ENCODE peak calls at places on chromosomes 11 and 22, in eight cellular contexts. T is neural progenitor cell, Z is mesendoderm, G is kidney, M is IMR-90, P is neuronal stem cell, C is psoas muscle, X is PC-3. I is an unnamed sample. For H3K4me1, the result is how much of the 10 kb centered on the place peaks cover.

GRCh38 chr22:27866136-27867091 is 52.6 kb downstream of the PITPNB start:
- DNase-seq in M (peak), T (no peak), C (peak), X (peak), G (no peak), Z (no peak), P (no peak), I (no peak)

GRCh38 chr22:50376064-50376747 is 33.1 kb downstream of the PPP6R2 start:
- DNase-seq in C (no peak), M (no peak), G (no peak), P (no peak), Z (no peak), T (no peak), X (peak), I (peak)

GRCh38 chr11:10474551-10474950 is 19.5 kb downstream of the AMPD3 start:
- DNase-seq in G (no peak), Z (no peak), C (no peak), X (no peak), T (no peak), P (no peak), M (no peak), I (no peak)

GRCh38 chr22:47402876-47403525 is 640.6 kb downstream of the TBC1D22A start:
- DNase-seq in Z (no peak), X (no peak), G (peak), P (no peak), T (no peak), C (no peak), M (no peak), I (peak)

GRCh38 chr11:12800032-12800671 is 125.9 kb downstream of the TEAD1 start:
- DNase-seq in M (peak), C (no peak), P (no peak), Z (peak), T (no peak), X (peak), G (no peak), I (no peak)

GRCh38 chr11:125257185-125257584 is 92.6 kb downstream of the PKNOX2 start:
- DNase-seq in C (no peak), P (no peak), Z (peak), M (no peak), T (peak), X (peak), G (no peak), I (no peak)

GRCh38 chr11:128926437-128927107 is 16.1 kb downstream of the TP53AIP1 start:
- DNase-seq in G (peak), T (no peak), X (no peak), P (no peak), Z (no peak), C (no peak), M (no peak), I (peak)

GRCh38 chr11:35276396-35276795 is 137.4 kb downstream of the CD44 start:
- DNase-seq in Z (no peak), G (no peak), C (no peak), T (no peak), M (peak), X (peak), P (no peak), I (no peak)

GRCh38 chr11:133898770-133899115 is 53.4 kb upstream of the SPATA19 start:
- DNase-seq in X (no peak), T (no peak), P (no peak), G (no peak), M (no peak), Z (no peak), C (no peak), I (no peak)

GRCh38 chr22:20140107-20140445 is 8.5 kb downstream of the ZDHHC8 start:
- DNase-seq in C (no peak), X (no peak), G (no peak), Z (no peak), P (no peak), M (no peak), T (no peak), I (no peak)

GRCh38 chr11:109426442-109426841 is 4.5 kb downstream of the C11orf87 start:
- DNase-seq in M (no peak), X (peak), G (no peak), T (peak), P (no peak), Z (no peak), C (no peak), I (no peak)

GRCh38 chr22:46775364-46775758 is 12.9 kb downstream of the TBC1D22A start:
- DNase-seq in G (no peak), C (no peak), P (no peak), Z (no peak), M (no peak), T (no peak), X (no peak), I (peak)

GRCh38 chr11:75771646-75772410 is 3.2 kb downstream of the DGAT2 start:
- DNase-seq in C (peak), M (peak), X (peak), P (no peak), T (no peak), Z (no peak), G (peak), I (peak)

GRCh38 chr11:121723261-121723741 is 270.5 kb upstream of the SORL1-AS1 start:
- DNase-seq in X (no peak), P (no peak), Z (peak), M (no peak), T (peak), C (no peak), G (no peak), I (no peak)

GRCh38 chr11:61923166-61924015 is 6.0 kb upstream of the RAB3IL1 start:
- DNase-seq in X (no peak), T (peak), C (peak), M (peak), G (peak), P (no peak), Z (peak), I (no peak)

GRCh38 chr11:125182522-125182921 is 18.0 kb downstream of the PKNOX2 start:
- DNase-seq in C (no peak), P (no peak), G (no peak), X (no peak), T (no peak), Z (no peak), M (no peak), I (no peak)

GRCh38 chr11:63761870-63762661 is 6.5 kb downstream of the ZFTA start:
- DNase-seq in P (peak), G (peak), Z (peak), C (peak), X (no peak), T (peak), M (no peak), I (no peak)

GRCh38 chr11:46916251-46916650 is 2.1 kb downstream of the LRP4 start:
- DNase-seq in T (no peak), C (no peak), Z (no peak), M (no peak), P (no peak), X (no peak), G (no peak), I (no peak)

GRCh38 chr11:74316772-74317505 is 5.5 kb upstream of the P4HA3 start:
- DNase-seq in P (no peak), C (no peak), X (no peak), T (no peak), Z (no peak), M (peak), G (no peak), I (no peak)

GRCh38 chr11:120550007-120550406 is 38.5 kb downstream of the GRIK4 start:
- DNase-seq in G (no peak), X (no peak), M (no peak), T (no peak), C (no peak), Z (no peak), P (no peak), I (no peak)

GRCh38 chr11:20363500-20364411 is at the start of gene HTATIP2:
- DNase-seq in C (peak), X (peak), Z (peak), T (peak), G (peak), P (no peak), M (peak), I (peak)

GRCh38 chr22:47163876-47164513 is 401.5 kb downstream of the TBC1D22A start:
- DNase-seq in Z (no peak), M (no peak), T (no peak), C (no peak), X (no peak), P (no peak), G (peak), I (peak)

GRCh38 chr11:116874251-116874650 is 36.8 kb upstream of the APOA1 start:
- DNase-seq in G (no peak), M (peak), Z (no peak), T (no peak), C (no peak), P (no peak), X (no peak), I (no peak)

GRCh38 chr11:14369598-14369997 is 10.6 kb upstream of the RRAS2 start:
- DNase-seq in T (no peak), X (no peak), Z (peak), C (no peak), G (no peak), M (no peak), P (no peak), I (no peak)

GRCh38 chr22:27750866-27751265 is 50.7 kb downstream of the MN1 start:
- DNase-seq in G (no peak), C (no peak), X (no peak), M (no peak), Z (no peak), P (no peak), T (no peak), I (peak)

GRCh38 chr22:42961815-42962214 is 53.1 kb downstream of the PACSIN2 start:
- DNase-seq in P (no peak), G (no peak), C (no peak), Z (no peak), X (no peak), T (no peak), M (no peak), I (no peak)

GRCh38 chr11:10355257-10355661 is 50.4 kb downstream of the ADM start:
- DNase-seq in C (no peak), T (no peak), G (no peak), Z (no peak), X (no peak), M (no peak), P (no peak), I (no peak)

GRCh38 chr11:45881708-45882368 is 3.6 kb upstream of the MAPK8IP1 start:
- DNase-seq in G (no peak), X (no peak), Z (no peak), T (no peak), M (no peak), P (no peak), C (no peak), I (no peak)

GRCh38 chr22:28344893-28345292 is 334.7 kb downstream of the TTC28 start:
- DNase-seq in G (no peak), C (no peak), Z (no peak), X (no peak), T (no peak), M (peak), P (no peak), I (no peak)

GRCh38 chr22:49807780-49808708 is 19.6 kb downstream of the BRD1 start:
- DNase-seq in T (no peak), G (no peak), M (no peak), C (no peak), P (no peak), X (no peak), Z (no peak), I (no peak)

GRCh38 chr11:33930317-33931021 is 38.6 kb upstream of the LMO2 start:
- DNase-seq in G (no peak), C (peak), X (no peak), M (no peak), P (no peak), T (peak), Z (no peak), I (no peak)

GRCh38 chr22:37300551-37301017 is 18.3 kb downstream of the CYTH4 start:
- DNase-seq in X (no peak), C (no peak), Z (no peak), G (no peak), M (no peak), T (no peak), P (no peak), I (no peak)

DNA sequence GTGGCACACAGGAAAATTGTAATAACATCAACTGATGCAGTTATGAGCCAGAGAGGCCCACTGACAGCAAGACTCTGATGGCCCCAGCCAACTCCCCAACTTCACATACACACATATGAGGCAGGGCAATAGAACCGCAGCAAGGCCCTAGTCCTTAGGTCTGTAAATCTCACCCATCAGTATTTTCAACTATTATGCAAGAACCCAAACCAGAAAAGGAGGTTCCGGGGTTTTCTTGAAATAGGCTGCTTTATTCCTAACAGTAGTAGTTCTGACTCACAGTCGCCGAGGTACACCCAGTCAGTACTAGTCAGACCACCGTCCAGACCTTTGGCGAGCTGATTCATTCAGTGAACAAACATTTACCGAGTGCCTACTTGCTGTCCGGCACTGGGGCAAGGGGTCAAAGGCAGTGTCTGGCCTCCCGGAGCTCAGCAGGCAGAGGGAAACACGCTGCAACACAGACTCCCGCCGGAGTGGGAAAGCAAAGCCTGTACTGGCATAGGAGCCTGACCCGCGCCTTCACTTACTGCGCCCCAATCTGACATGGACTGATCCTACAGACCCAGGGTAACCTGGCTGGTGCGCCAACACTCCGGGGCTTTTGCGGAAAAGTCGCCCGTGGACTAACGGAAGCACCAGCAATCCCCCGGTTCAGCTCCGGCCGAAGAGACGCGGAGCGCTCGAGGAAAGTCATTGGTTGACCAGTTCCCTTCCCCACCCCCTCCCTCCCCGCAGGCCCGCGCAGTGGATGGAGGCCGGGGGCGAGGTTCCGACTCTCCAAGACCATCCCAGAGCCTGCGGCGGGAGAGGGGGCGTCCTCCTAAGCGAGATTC is 1.3 kb downstream of the PLEKHA7 start:
- DNase-seq in T (peak), X (peak), P (peak), C (peak), Z (peak), M (peak), G (peak), I (peak)
- H3K4me3 ChIP-seq in T (peak), X (peak), P (peak), C (peak), Z (peak), M (no peak), G (peak), I (peak)

GRCh38 chr11:64870176-64870892 is 8.1 kb downstream of the EHD1 start:
- DNase-seq in X (peak), T (peak), G (no peak), P (no peak), M (peak), C (peak), Z (peak), I (peak)

GRCh38 chr11:64869571-64870175 is 8.7 kb downstream of the EHD1 start:
- DNase-seq in X (no peak), C (no peak), M (no peak), G (no peak), Z (peak), T (peak), P (no peak), I (peak)

GRCh38 chr11:64868904-64869570 is 9.4 kb downstream of the EHD1 start:
- DNase-seq in Z (no peak), T (no peak), M (peak), X (peak), C (peak), P (no peak), G (no peak), I (peak)

GRCh38 chr11:64872790-64873488 is 5.5 kb downstream of the EHD1 start:
- DNase-seq in Z (no peak), M (no peak), P (no peak), X (no peak), G (no peak), T (no peak), C (no peak), I (no peak)

DNA sequence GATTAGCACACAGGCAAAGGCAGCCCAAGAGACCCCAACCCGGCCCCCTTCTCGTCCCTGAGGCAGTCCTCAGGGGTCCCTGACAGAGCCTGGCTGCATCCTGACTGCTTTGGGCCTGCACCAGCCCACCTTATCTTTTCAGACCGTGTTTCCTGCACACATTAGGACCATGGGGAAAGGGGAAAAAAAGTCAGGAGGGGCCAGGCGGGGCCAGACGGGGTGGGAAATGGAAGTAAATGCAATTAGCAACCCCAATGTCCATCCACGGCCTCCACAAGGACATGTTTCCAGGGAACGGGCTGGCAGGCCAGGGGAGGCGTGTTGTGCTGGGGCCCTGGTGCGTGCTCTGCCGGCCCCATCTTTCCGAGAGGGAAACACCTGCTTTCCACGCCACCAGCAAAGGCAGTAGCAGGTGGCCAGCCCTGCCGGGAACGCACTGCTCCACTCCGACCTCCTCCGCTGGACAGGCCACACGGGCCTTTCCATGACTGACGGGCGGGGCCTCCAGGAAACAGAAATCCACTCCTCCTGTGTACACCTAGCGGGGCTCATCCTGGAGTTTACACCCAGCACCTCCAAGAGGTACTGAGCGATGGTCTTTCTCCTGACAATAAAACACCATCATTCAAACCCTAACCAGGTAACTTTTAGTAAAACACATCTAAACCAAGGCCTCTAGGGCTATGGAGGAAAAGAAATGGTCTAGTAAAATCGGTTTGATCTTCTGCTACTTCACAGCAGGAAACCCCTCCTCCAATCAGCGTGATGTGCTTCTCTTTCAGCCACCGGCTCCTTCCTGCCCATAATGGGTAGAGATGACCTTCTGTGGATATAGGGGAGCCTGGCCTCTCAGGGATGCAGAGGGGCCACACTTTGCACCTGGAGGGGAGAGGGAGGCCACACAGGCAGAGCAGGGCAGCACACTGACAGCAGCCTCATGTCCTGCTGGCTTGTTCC is 7.2 kb downstream of the EHD1 start:
- DNase-seq in X (no peak), Z (no peak), T (no peak), P (no peak), G (no peak), M (no peak), C (no peak), I (peak)
- H3K4me1 ChIP-seq in X (half or more), Z (under half), T (under half), P (under half), G (half or more), M (under half), C (half or more), I (half or more)

GRCh38 chr11:32830796-32831195 is 1.1 kb downstream of the PRRG4 start:
- DNase-seq in Z (no peak), M (no peak), T (no peak), C (no peak), X (no peak), G (no peak), P (no peak), I (no peak)

GRCh38 chr11:32830413-32830738 is 649 bp downstream of the PRRG4 start:
- DNase-seq in T (no peak), Z (no peak), M (no peak), X (peak), C (no peak), G (no peak), P (no peak), I (no peak)

GRCh38 chr11:32831241-32831640 is 1.5 kb downstream of the PRRG4 start:
- DNase-seq in G (no peak), P (no peak), Z (no peak), M (no peak), T (no peak), C (no peak), X (no peak), I (no peak)

GRCh38 chr11:32829157-32829679 is 509 bp upstream of the PRRG4 start:
- DNase-seq in P (no peak), M (no peak), G (no peak), X (peak), T (no peak), C (no peak), Z (no peak), I (no peak)

DNA sequence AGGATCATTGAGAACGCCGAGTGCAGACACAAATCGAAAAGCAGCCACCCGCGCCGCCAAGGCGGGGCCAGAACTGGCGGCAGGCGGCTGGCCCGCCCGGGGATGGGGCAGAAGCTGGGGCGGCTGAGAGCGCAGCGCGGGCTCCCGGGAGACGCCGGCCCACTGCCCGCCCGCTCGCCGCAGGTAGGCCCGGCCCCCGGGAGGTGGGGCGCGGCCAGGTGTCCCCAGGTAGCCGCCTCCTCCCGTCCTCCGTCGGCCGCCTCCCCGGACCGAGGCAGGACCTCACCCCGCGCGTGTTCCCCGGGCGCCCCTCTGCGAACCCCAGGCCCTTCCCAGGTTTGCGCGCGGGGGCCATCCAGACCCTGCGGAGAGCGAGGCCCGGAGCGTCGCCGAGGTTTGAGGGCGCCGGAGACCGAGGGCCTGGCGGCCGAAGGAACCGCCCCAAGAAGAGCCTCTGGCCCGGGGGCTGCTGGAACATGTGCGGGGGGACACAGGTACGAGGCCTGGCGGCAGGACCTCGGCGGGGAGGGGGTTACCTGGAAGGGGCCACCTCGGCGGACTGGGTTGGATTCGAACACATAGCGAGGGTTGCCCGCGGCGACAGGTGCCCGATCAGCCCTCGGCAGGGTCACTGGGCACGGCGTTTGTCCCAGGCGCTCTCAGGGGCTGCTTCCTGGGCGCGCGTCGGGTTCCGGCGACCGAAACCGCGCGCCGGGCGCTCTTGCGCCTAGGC is at the start of gene PRRG4:
- DNase-seq in G (peak), M (peak), Z (peak), P (peak), X (peak), T (peak), C (peak), I (peak)
- H3K4me3 ChIP-seq in G (peak), M (peak), Z (peak), P (peak), X (peak), T (peak), C (peak), I (peak)

GRCh38 chr11:58564226-58564625 is 11.4 kb downstream of the LPXN start:
- DNase-seq in C (no peak), M (no peak), Z (no peak), G (no peak), X (no peak), T (no peak), P (no peak), I (no peak)
- H3K4me1 ChIP-seq in C (under half), M (under half), Z (under half), G (under half), X (under half), T (under half), P (under half), I (under half)